ENCODE peak calls at places on chromosomes 16 and 17, in seven cellular contexts. One of them, this sample, is unnamed.

GRCh38 chr16:3101018-3101840 is 2.1 kb upstream of the ZSCAN10 start:
- DNase-seq in psoas muscle: peak
- DNase-seq in PC-3: peak
- DNase-seq in left ventricle myocardium inferior: no peak
- DNase-seq in CD4-positive, alpha-beta T cell: peak
- DNase-seq in Calu3: peak
- DNase-seq in brain microvascular endothelial cell: no peak
- DNase-seq in this sample: no peak

GRCh38 chr16:13143551-13143950 is 242.2 kb downstream of the SHISA9 start:
- DNase-seq in Calu3: no peak
- DNase-seq in PC-3: no peak
- DNase-seq in CD4-positive, alpha-beta T cell: no peak
- DNase-seq in brain microvascular endothelial cell: no peak
- DNase-seq in psoas muscle: no peak
- DNase-seq in left ventricle myocardium inferior: no peak
- DNase-seq in this sample: no peak

GRCh38 chr16:22141746-22142145 is 20.6 kb upstream of the SDR42E2 start:
- DNase-seq in psoas muscle: no peak
- DNase-seq in left ventricle myocardium inferior: no peak
- DNase-seq in CD4-positive, alpha-beta T cell: no peak
- DNase-seq in PC-3: peak
- DNase-seq in brain microvascular endothelial cell: peak
- DNase-seq in Calu3: peak
- DNase-seq in this sample: no peak

GRCh38 chr17:39603304-39604016 is 4.3 kb downstream of the NEUROD2 start:
- DNase-seq in brain microvascular endothelial cell: no peak
- DNase-seq in CD4-positive, alpha-beta T cell: no peak
- DNase-seq in Calu3: peak
- DNase-seq in psoas muscle: no peak
- DNase-seq in PC-3: no peak
- DNase-seq in left ventricle myocardium inferior: no peak
- DNase-seq in this sample: no peak

GRCh38 chr17:31559647-31560501 is 168.4 kb downstream of the RAB11FIP4 start:
- DNase-seq in PC-3: no peak
- DNase-seq in CD4-positive, alpha-beta T cell: no peak
- DNase-seq in brain microvascular endothelial cell: peak
- DNase-seq in psoas muscle: peak
- DNase-seq in Calu3: peak
- DNase-seq in left ventricle myocardium inferior: no peak
- DNase-seq in this sample: no peak

GRCh38 chr17:81397314-81398169 is 2.3 kb downstream of the BAHCC1 start:
- DNase-seq in Calu3: no peak
- DNase-seq in brain microvascular endothelial cell: no peak
- DNase-seq in psoas muscle: peak
- DNase-seq in left ventricle myocardium inferior: no peak
- DNase-seq in PC-3: peak
- DNase-seq in CD4-positive, alpha-beta T cell: no peak
- DNase-seq in this sample: peak

GRCh38 chr16:17194190-17194780 is 276.5 kb downstream of the XYLT1 start:
- DNase-seq in CD4-positive, alpha-beta T cell: peak
- DNase-seq in Calu3: peak
- DNase-seq in left ventricle myocardium inferior: peak
- DNase-seq in PC-3: no peak
- DNase-seq in psoas muscle: peak
- DNase-seq in brain microvascular endothelial cell: no peak
- DNase-seq in this sample: peak

GRCh38 chr17:53472586-53472985 is 350.1 kb upstream of the KIF2B start:
- DNase-seq in CD4-positive, alpha-beta T cell: no peak
- DNase-seq in PC-3: peak
- DNase-seq in psoas muscle: no peak
- DNase-seq in left ventricle myocardium inferior: no peak
- DNase-seq in Calu3: no peak
- DNase-seq in brain microvascular endothelial cell: no peak
- DNase-seq in this sample: no peak

GRCh38 chr16:50627419-50627818 is 53.7 kb downstream of the SNX20 start:
- DNase-seq in brain microvascular endothelial cell: no peak
- DNase-seq in PC-3: no peak
- DNase-seq in CD4-positive, alpha-beta T cell: peak
- DNase-seq in Calu3: peak
- DNase-seq in left ventricle myocardium inferior: peak
- DNase-seq in psoas muscle: no peak
- DNase-seq in this sample: no peak

GRCh38 chr17:65370669-65371126 is 190.8 kb downstream of the AXIN2 start:
- DNase-seq in psoas muscle: no peak
- DNase-seq in Calu3: peak
- DNase-seq in PC-3: peak
- DNase-seq in brain microvascular endothelial cell: no peak
- DNase-seq in left ventricle myocardium inferior: no peak
- DNase-seq in CD4-positive, alpha-beta T cell: no peak
- DNase-seq in this sample: no peak

GRCh38 chr17:61159415-61159814 is 240.2 kb upstream of the TBX2 start:
- DNase-seq in psoas muscle: no peak
- DNase-seq in CD4-positive, alpha-beta T cell: no peak
- DNase-seq in Calu3: no peak
- DNase-seq in left ventricle myocardium inferior: no peak
- DNase-seq in PC-3: no peak
- DNase-seq in brain microvascular endothelial cell: peak
- DNase-seq in this sample: no peak

GRCh38 chr16:72299684-72300243 is 127.8 kb upstream of the PMFBP1 start:
- DNase-seq in CD4-positive, alpha-beta T cell: no peak
- DNase-seq in brain microvascular endothelial cell: no peak
- DNase-seq in left ventricle myocardium inferior: no peak
- DNase-seq in PC-3: no peak
- DNase-seq in psoas muscle: no peak
- DNase-seq in Calu3: no peak
- DNase-seq in this sample: no peak

GRCh38 chr16:67441907-67442306 is 11.0 kb downstream of the HSD11B2 start:
- DNase-seq in Calu3: no peak
- DNase-seq in CD4-positive, alpha-beta T cell: no peak
- DNase-seq in left ventricle myocardium inferior: peak
- DNase-seq in brain microvascular endothelial cell: no peak
- DNase-seq in PC-3: no peak
- DNase-seq in psoas muscle: no peak
- DNase-seq in this sample: no peak

GRCh38 chr16:2189252-2189893 is 7.0 kb downstream of the CASKIN1 start:
- DNase-seq in PC-3: no peak
- DNase-seq in CD4-positive, alpha-beta T cell: no peak
- DNase-seq in left ventricle myocardium inferior: no peak
- DNase-seq in Calu3: no peak
- DNase-seq in psoas muscle: no peak
- DNase-seq in brain microvascular endothelial cell: no peak
- DNase-seq in this sample: no peak

GRCh38 chr17:50828508-50829170 is 6.7 kb upstream of the WFIKKN2 start:
- DNase-seq in psoas muscle: no peak
- DNase-seq in Calu3: no peak
- DNase-seq in PC-3: no peak
- DNase-seq in left ventricle myocardium inferior: no peak
- DNase-seq in CD4-positive, alpha-beta T cell: no peak
- DNase-seq in brain microvascular endothelial cell: no peak
- DNase-seq in this sample: no peak

GRCh38 chr17:67210915-67211314 is 34.1 kb downstream of the HELZ start:
- DNase-seq in CD4-positive, alpha-beta T cell: no peak
- DNase-seq in left ventricle myocardium inferior: no peak
- DNase-seq in Calu3: no peak
- DNase-seq in PC-3: no peak
- DNase-seq in psoas muscle: no peak
- DNase-seq in brain microvascular endothelial cell: no peak
- DNase-seq in this sample: no peak

GRCh38 chr16:57645691-57646387 is 17.4 kb downstream of the ADGRG1 start:
- DNase-seq in left ventricle myocardium inferior: peak
- DNase-seq in brain microvascular endothelial cell: peak
- DNase-seq in CD4-positive, alpha-beta T cell: no peak
- DNase-seq in psoas muscle: peak
- DNase-seq in Calu3: no peak
- DNase-seq in PC-3: peak
- DNase-seq in this sample: no peak

GRCh38 chr16:47142469-47143328 is 1.0 kb downstream of the NETO2 start:
- DNase-seq in brain microvascular endothelial cell: peak
- DNase-seq in psoas muscle: peak
- DNase-seq in CD4-positive, alpha-beta T cell: no peak
- DNase-seq in left ventricle myocardium inferior: peak
- DNase-seq in Calu3: peak
- DNase-seq in PC-3: peak
- DNase-seq in this sample: peak

GRCh38 chr17:46772013-46772878 is 46.2 kb downstream of the WNT3 start:
- DNase-seq in left ventricle myocardium inferior: peak
- DNase-seq in CD4-positive, alpha-beta T cell: no peak
- DNase-seq in Calu3: peak
- DNase-seq in PC-3: peak
- DNase-seq in brain microvascular endothelial cell: no peak
- DNase-seq in psoas muscle: peak
- DNase-seq in this sample: no peak

GRCh38 chr17:21287703-21288449 is 3.4 kb downstream of the MAP2K3 start:
- DNase-seq in left ventricle myocardium inferior: peak
- DNase-seq in Calu3: peak
- DNase-seq in brain microvascular endothelial cell: peak
- DNase-seq in psoas muscle: peak
- DNase-seq in CD4-positive, alpha-beta T cell: peak
- DNase-seq in PC-3: peak
- DNase-seq in this sample: no peak

GRCh38 chr16:87350681-87351319 is 32.8 kb downstream of the FBXO31 start:
- DNase-seq in left ventricle myocardium inferior: no peak
- DNase-seq in PC-3: no peak
- DNase-seq in CD4-positive, alpha-beta T cell: no peak
- DNase-seq in brain microvascular endothelial cell: no peak
- DNase-seq in psoas muscle: peak
- DNase-seq in Calu3: no peak
- DNase-seq in this sample: no peak

GRCh38 chr16:87392823-87393679 is 915 bp downstream of the MAP1LC3B start:
- DNase-seq in Calu3: peak
- DNase-seq in psoas muscle: peak
- DNase-seq in CD4-positive, alpha-beta T cell: peak
- DNase-seq in left ventricle myocardium inferior: peak
- DNase-seq in PC-3: peak
- DNase-seq in brain microvascular endothelial cell: no peak
- DNase-seq in this sample: peak

DNA sequence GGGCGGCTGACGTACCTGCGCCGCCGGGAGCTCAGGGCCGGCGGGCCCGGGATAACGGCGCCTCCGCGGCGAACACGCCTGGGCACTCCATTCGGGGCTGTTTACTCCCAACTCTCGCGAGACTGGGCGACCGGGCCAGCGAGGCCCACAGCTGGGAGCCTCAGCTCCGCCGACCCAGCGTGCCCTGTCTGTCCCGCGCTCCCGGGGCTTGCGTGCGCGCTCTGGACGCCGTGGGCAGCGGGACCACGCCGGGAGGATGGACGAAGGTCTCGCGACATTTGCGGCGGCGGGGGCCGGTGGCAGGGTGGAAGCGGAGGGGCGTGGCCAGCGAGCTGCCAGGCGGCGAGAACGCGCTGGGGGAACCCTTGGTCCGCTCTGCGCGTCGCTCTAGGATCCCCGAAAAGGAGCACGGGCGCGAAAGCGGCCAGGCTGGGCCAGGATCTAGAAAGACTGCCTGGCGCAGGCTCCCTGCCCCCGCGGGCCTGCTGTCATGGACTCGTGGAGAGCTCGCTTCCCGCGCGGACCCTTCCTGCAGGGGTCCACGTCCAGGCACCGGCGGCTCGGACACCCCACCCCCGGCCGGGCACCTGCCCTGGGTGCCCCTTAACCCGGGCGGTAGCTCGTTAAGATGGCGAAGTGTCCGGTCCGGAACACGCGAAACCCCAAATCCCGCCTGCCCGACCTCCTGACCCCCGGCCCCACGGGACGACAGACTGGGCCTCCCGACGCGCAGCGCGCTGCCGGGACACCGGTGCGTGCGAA is at the start of gene MBTPS1:
- DNase-seq in PC-3: peak
- DNase-seq in Calu3: peak
- DNase-seq in left ventricle myocardium inferior: peak
- DNase-seq in brain microvascular endothelial cell: peak
- DNase-seq in psoas muscle: peak
- DNase-seq in CD4-positive, alpha-beta T cell: peak
- DNase-seq in this sample: peak
- TF ChIP-seq CTCF in PC-3: no peak
- TF ChIP-seq CTCF in Calu3: no peak
- TF ChIP-seq CTCF in left ventricle myocardium inferior: peak
- TF ChIP-seq CTCF in brain microvascular endothelial cell: no peak
- TF ChIP-seq CTCF in psoas muscle: no peak
- TF ChIP-seq CTCF in CD4-positive, alpha-beta T cell: peak
- TF ChIP-seq CTCF in this sample: no peak

GRCh38 chr17:36989173-36989572 is 40.4 kb downstream of the AATF start:
- DNase-seq in CD4-positive, alpha-beta T cell: no peak
- DNase-seq in PC-3: no peak
- DNase-seq in left ventricle myocardium inferior: no peak
- DNase-seq in psoas muscle: no peak
- DNase-seq in brain microvascular endothelial cell: no peak
- DNase-seq in Calu3: no peak
- DNase-seq in this sample: no peak
- TF ChIP-seq CTCF in CD4-positive, alpha-beta T cell: no peak
- TF ChIP-seq CTCF in PC-3: no peak
- TF ChIP-seq CTCF in left ventricle myocardium inferior: no peak
- TF ChIP-seq CTCF in psoas muscle: no peak
- TF ChIP-seq CTCF in brain microvascular endothelial cell: no peak
- TF ChIP-seq CTCF in Calu3: no peak
- TF ChIP-seq CTCF in this sample: no peak

GRCh38 chr16:27639588-27640276 is 89.8 kb downstream of the KATNIP start:
- DNase-seq in psoas muscle: no peak
- DNase-seq in Calu3: peak
- DNase-seq in PC-3: peak
- DNase-seq in left ventricle myocardium inferior: no peak
- DNase-seq in brain microvascular endothelial cell: peak
- DNase-seq in CD4-positive, alpha-beta T cell: no peak
- DNase-seq in this sample: peak
- TF ChIP-seq CTCF in psoas muscle: peak
- TF ChIP-seq CTCF in Calu3: peak
- TF ChIP-seq CTCF in PC-3: peak
- TF ChIP-seq CTCF in left ventricle myocardium inferior: peak
- TF ChIP-seq CTCF in brain microvascular endothelial cell: peak
- TF ChIP-seq CTCF in CD4-positive, alpha-beta T cell: no peak
- TF ChIP-seq CTCF in this sample: peak

DNA sequence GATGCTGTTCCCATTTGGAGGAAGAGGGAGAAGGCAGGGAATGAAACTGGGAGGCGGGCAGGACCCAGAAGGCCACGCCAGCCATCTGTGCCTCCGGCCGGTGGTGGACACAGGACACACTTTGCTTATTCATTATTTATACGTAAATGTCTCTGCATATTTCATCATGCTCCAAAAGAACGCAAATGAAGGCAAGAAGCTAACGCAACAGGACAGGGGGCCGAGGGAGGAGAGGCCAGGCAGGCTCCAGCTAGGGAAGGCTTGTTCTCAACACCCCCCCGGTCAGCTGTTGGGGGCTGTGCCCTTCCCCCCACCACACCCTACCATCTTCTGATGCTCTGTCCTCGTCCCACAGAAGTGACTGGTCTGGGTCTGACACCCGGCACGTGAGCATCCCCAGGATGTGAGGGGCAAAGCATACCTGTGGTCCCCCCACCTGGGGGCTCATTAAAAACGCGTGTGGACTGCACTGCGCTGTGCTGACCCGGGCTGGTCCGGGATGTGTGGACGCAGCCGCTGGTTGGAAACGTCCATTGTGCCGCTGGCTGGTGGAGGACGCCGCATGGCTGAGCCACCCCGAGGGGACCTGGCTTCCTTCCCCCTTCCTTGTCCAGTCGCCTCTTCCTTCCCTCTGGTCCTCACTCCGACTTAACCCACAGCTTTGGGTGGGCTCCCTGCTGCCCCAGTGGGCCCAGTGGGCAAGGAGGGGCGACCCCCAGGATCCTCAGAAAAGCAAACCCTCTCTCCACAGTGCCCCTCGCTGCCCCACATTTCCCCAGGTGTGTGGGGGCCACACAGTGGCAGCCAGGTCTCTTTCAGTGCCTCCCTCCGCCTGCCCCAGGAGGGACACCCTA is 46.4 kb upstream of the ENPP7 start:
- DNase-seq in Calu3: no peak
- DNase-seq in psoas muscle: no peak
- DNase-seq in CD4-positive, alpha-beta T cell: no peak
- DNase-seq in PC-3: no peak
- DNase-seq in brain microvascular endothelial cell: no peak
- DNase-seq in left ventricle myocardium inferior: peak
- DNase-seq in this sample: no peak
- TF ChIP-seq CTCF in Calu3: no peak
- TF ChIP-seq CTCF in psoas muscle: no peak
- TF ChIP-seq CTCF in CD4-positive, alpha-beta T cell: no peak
- TF ChIP-seq CTCF in PC-3: no peak
- TF ChIP-seq CTCF in brain microvascular endothelial cell: no peak
- TF ChIP-seq CTCF in left ventricle myocardium inferior: no peak
- TF ChIP-seq CTCF in this sample: no peak

This sample was measured in progenitor cell of endocrine pancreas.